ENCODE peak calls at places on chromosomes 5 and 9, in six cellular contexts. One of them, this sample, is unnamed.

GRCh38 chr5:94057655-94058054 is 316.3 kb upstream of the POU5F2 start:
- DNase-seq in heart left ventricle: no peak
- DNase-seq in cardiac muscle cell: no peak
- DNase-seq in PC-3: no peak
- DNase-seq in body of pancreas: no peak
- DNase-seq in psoas muscle: no peak
- DNase-seq in this sample: no peak

GRCh38 chr9:99052849-99053715 is 51.8 kb upstream of the TGFBR1 start:
- DNase-seq in psoas muscle: no peak
- DNase-seq in PC-3: no peak
- DNase-seq in cardiac muscle cell: no peak
- DNase-seq in body of pancreas: no peak
- DNase-seq in heart left ventricle: no peak
- DNase-seq in this sample: no peak

GRCh38 chr9:4114569-4115505 is 185.0 kb downstream of the GLIS3 start:
- DNase-seq in heart left ventricle: no peak
- DNase-seq in PC-3: no peak
- DNase-seq in body of pancreas: no peak
- DNase-seq in psoas muscle: no peak
- DNase-seq in cardiac muscle cell: no peak
- DNase-seq in this sample: peak; percentile 53

GRCh38 chr9:125694478-125694877 is 12.5 kb downstream of the MAPKAP1 start:
- DNase-seq in body of pancreas: no peak
- DNase-seq in PC-3: no peak
- DNase-seq in cardiac muscle cell: peak; percentile 69
- DNase-seq in psoas muscle: no peak
- DNase-seq in heart left ventricle: no peak
- DNase-seq in this sample: no peak

GRCh38 chr9:91897201-91897600 is 52.8 kb downstream of the ROR2 start:
- DNase-seq in PC-3: no peak
- DNase-seq in body of pancreas: no peak
- DNase-seq in psoas muscle: no peak
- DNase-seq in heart left ventricle: no peak
- DNase-seq in cardiac muscle cell: no peak
- DNase-seq in this sample: no peak

GRCh38 chr5:169009171-169009570 is 291.8 kb downstream of the SLIT3 start:
- DNase-seq in heart left ventricle: no peak
- DNase-seq in body of pancreas: no peak
- DNase-seq in PC-3: peak; percentile 61
- DNase-seq in cardiac muscle cell: no peak
- DNase-seq in psoas muscle: no peak
- DNase-seq in this sample: no peak

GRCh38 chr9:18849910-18850677 is 182.9 kb downstream of the SAXO1 start:
- DNase-seq in psoas muscle: no peak
- DNase-seq in heart left ventricle: peak; percentile 25
- DNase-seq in PC-3: no peak
- DNase-seq in body of pancreas: no peak
- DNase-seq in cardiac muscle cell: no peak
- DNase-seq in this sample: no peak

GRCh38 chr5:177604656-177605055 is 4.7 kb downstream of the B4GALT7 start:
- DNase-seq in psoas muscle: no peak
- DNase-seq in body of pancreas: no peak
- DNase-seq in cardiac muscle cell: no peak
- DNase-seq in heart left ventricle: no peak
- DNase-seq in PC-3: no peak
- DNase-seq in this sample: no peak

GRCh38 chr9:128895556-128895955 is 13.6 kb downstream of the LRRC8A start:
- DNase-seq in psoas muscle: no peak
- DNase-seq in cardiac muscle cell: no peak
- DNase-seq in body of pancreas: no peak
- DNase-seq in heart left ventricle: no peak
- DNase-seq in PC-3: no peak
- DNase-seq in this sample: no peak
- H3K4me1 ChIP-seq in psoas muscle: peaks cover 12% of the 10 kb centered on the region
- H3K4me1 ChIP-seq in cardiac muscle cell: no peaks in the 10 kb centered on the region
- H3K4me1 ChIP-seq in body of pancreas: peaks cover 28% of the 10 kb centered on the region
- H3K4me1 ChIP-seq in heart left ventricle: peaks cover 48% of the 10 kb centered on the region
- H3K4me1 ChIP-seq in PC-3: peaks cover 32% of the 10 kb centered on the region
- H3K4me1 ChIP-seq in this sample: no peaks in the 10 kb centered on the region

GRCh38 chr5:142970440-142970788 is 200.2 kb downstream of the ARHGAP26 start:
- DNase-seq in psoas muscle: no peak
- DNase-seq in heart left ventricle: no peak
- DNase-seq in body of pancreas: no peak
- DNase-seq in PC-3: no peak
- DNase-seq in cardiac muscle cell: no peak
- DNase-seq in this sample: no peak
- H3K4me1 ChIP-seq in psoas muscle: no peaks in the 10 kb centered on the region
- H3K4me1 ChIP-seq in heart left ventricle: peaks cover 29% of the 10 kb centered on the region
- H3K4me1 ChIP-seq in body of pancreas: peaks cover 9% of the 10 kb centered on the region
- H3K4me1 ChIP-seq in PC-3: peaks cover 10% of the 10 kb centered on the region
- H3K4me1 ChIP-seq in cardiac muscle cell: peaks cover 8% of the 10 kb centered on the region
- H3K4me1 ChIP-seq in this sample: no peaks in the 10 kb centered on the region

DNA sequence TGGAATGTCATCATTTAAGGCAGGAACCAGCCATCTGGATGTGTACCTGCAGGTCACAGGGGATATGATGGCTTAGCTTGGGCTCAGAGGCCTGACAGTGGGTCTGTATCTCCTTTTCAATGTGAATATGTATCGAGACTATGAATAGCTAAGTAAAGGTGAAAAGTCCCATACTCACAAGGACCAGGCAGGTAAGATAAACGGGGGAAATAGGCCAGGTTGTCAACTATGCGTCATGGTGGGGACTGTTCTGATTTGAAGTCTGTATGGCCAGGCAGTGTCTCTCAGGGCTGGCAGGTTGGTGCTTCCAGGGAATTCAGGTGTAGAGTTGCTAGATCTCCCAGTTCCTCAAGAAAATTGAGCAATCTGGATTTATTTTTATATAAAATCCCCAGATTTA is 987.9 kb upstream of the WWC1 start:
- DNase-seq in cardiac muscle cell: no peak
- DNase-seq in body of pancreas: no peak
- DNase-seq in heart left ventricle: no peak
- DNase-seq in psoas muscle: no peak
- DNase-seq in PC-3: no peak
- DNase-seq in this sample: no peak
- H3K4me1 ChIP-seq in cardiac muscle cell: peaks cover 7% of the 10 kb centered on the region
- H3K4me1 ChIP-seq in body of pancreas: no peaks in the 10 kb centered on the region
- H3K4me1 ChIP-seq in heart left ventricle: peaks cover 7% of the 10 kb centered on the region
- H3K4me1 ChIP-seq in psoas muscle: no peaks in the 10 kb centered on the region
- H3K4me1 ChIP-seq in PC-3: no peaks in the 10 kb centered on the region
- H3K4me1 ChIP-seq in this sample: no peaks in the 10 kb centered on the region

DNA sequence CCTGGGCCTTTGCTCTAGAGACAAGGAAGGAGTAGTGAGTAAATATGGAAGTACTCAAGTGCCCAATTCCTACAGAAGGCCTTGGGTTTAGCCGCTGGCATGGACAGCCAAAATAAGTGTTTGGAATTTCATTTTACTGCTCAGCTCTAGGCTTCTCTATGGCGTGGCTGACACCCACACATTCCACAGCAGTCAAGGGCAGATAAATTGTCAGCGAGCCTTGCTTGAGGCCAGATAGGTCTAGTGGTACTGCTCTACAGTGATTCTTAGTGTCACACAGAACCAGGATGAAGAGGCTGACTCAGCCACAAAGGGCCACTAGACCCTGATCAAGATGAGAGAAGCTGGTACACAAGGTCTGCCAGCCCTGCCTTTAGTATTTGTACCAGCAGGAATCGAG is 111.0 kb upstream of the NFIB start:
- DNase-seq in PC-3: no peak
- DNase-seq in psoas muscle: no peak
- DNase-seq in cardiac muscle cell: no peak
- DNase-seq in body of pancreas: no peak
- DNase-seq in heart left ventricle: no peak
- DNase-seq in this sample: no peak
- H3K4me1 ChIP-seq in PC-3: peaks cover 18% of the 10 kb centered on the region
- H3K4me1 ChIP-seq in psoas muscle: no peaks in the 10 kb centered on the region
- H3K4me1 ChIP-seq in cardiac muscle cell: no peaks in the 10 kb centered on the region
- H3K4me1 ChIP-seq in body of pancreas: no peaks in the 10 kb centered on the region
- H3K4me1 ChIP-seq in heart left ventricle: peaks cover 11% of the 10 kb centered on the region
- H3K4me1 ChIP-seq in this sample: no peaks in the 10 kb centered on the region